ENCODE peak calls at places on chromosomes 13 and 19, in five cellular contexts. R is brain microvascular endothelial cell, J is spleen, K is left lung, A is Peyer's patch. M is an unnamed sample.
A peak's percentile ranks its signal among the peaks of the same experiment; 100 is the strongest.

GRCh38 chr13:26887594-26887993 is 127.0 kb upstream of the GPR12 start:
- DNase-seq in K (no peak), R (no peak), A (no peak), J (no peak), M (no peak)

GRCh38 chr13:111388851-111389500 is 68.5 kb downstream of the TEX29 start:
- DNase-seq in J (no peak), A (no peak), R (no peak), K (no peak), M (no peak)

GRCh38 chr13:97266328-97266727 is 44.2 kb downstream of the MBNL2 start:
- DNase-seq in K (peak; percentile 82), J (no peak), A (no peak), R (no peak), M (no peak)

GRCh38 chr13:93220073-93220472 is 6.5 kb upstream of the GPC6 start:
- DNase-seq in R (no peak), A (no peak), K (no peak), J (no peak), M (no peak)

GRCh38 chr13:20174656-20175405 is 14.0 kb upstream of the GJA3 start:
- DNase-seq in A (peak; percentile 79), R (peak; percentile 91), K (peak; percentile 89), J (no peak), M (peak; percentile 40)

GRCh38 chr19:40139533-40140287 is 49.0 kb upstream of the ZNF780A start:
- DNase-seq in A (no peak), R (peak; percentile 18), J (no peak), K (no peak), M (peak; percentile 23)

GRCh38 chr13:97329331-97329730 is 104.6 kb upstream of the RAP2A start:
- DNase-seq in J (no peak), A (no peak), R (no peak), K (no peak), M (no peak)

GRCh38 chr13:102873653-102874052 is 27.8 kb downstream of the ERCC5 start:
- DNase-seq in K (no peak), R (peak; percentile 24), J (no peak), A (no peak), M (no peak)

GRCh38 chr19:18490719-18491118 is 31.2 kb downstream of the ELL start:
- DNase-seq in J (no peak), R (no peak), K (no peak), A (no peak), M (no peak)

GRCh38 chr13:77919351-77920294 is 992 bp upstream of the EDNRB start:
- DNase-seq in J (peak; percentile 76), R (peak; percentile 14), A (peak; percentile 53), K (peak; percentile 83), M (no peak)

GRCh38 chr13:27965740-27966640 is 3.1 kb downstream of the CDX2 start:
- DNase-seq in K (no peak), R (no peak), J (no peak), A (peak; percentile 67), M (no peak)

GRCh38 chr19:1066251-1066747 is 668 bp upstream of the ARHGAP45 start:
- DNase-seq in J (peak; percentile 84), R (no peak), K (peak; percentile 85), A (no peak), M (no peak)

GRCh38 chr19:5282926-5283325 is 57.7 kb downstream of the PTPRS start:
- DNase-seq in K (no peak), R (no peak), A (no peak), J (no peak), M (no peak)

GRCh38 chr19:46428278-46429141 is at the start of gene PNMA8C:
- DNase-seq in A (no peak), K (peak; percentile 84), J (peak; percentile 89), R (peak; percentile 57), M (peak; percentile 56)

GRCh38 chr19:17530586-17530985 is 19.1 kb downstream of the PGLS start:
- DNase-seq in K (no peak), J (no peak), A (no peak), R (no peak), M (no peak)

GRCh38 chr19:39765091-39766076 is 13.3 kb upstream of the LEUTX start:
- DNase-seq in K (no peak), A (no peak), R (peak; percentile 27), J (no peak), M (peak; percentile 42)

GRCh38 chr19:574658-575526 is 2.5 kb downstream of the BSG start:
- DNase-seq in R (peak; percentile 15), A (no peak), K (peak; percentile 80), J (no peak), M (no peak)

GRCh38 chr13:45934283-45934682 is 82.7 kb upstream of the SIAH3 start:
- DNase-seq in R (no peak), J (no peak), K (no peak), A (no peak), M (no peak)

GRCh38 chr19:54369082-54369691 is 4.5 kb upstream of the LAIR1 start:
- DNase-seq in R (no peak), J (no peak), A (no peak), K (no peak), M (no peak)

GRCh38 chr19:44753932-44754742 is 5.6 kb downstream of the BCL3 start:
- DNase-seq in J (peak; percentile 99), K (peak; percentile 99), R (peak; percentile 67), A (peak; percentile 96), M (peak; percentile 67)

GRCh38 chr19:47660435-47660832 is 51.5 kb downstream of the BICRA start:
- DNase-seq in K (no peak), A (peak; percentile 67), J (no peak), R (no peak), M (no peak)
- H3K27ac ChIP-seq in K (no peak overlapping the region), A (no peak overlapping the region), J (no peak overlapping the region), R (no peak overlapping the region), M (no peak overlapping the region)

GRCh38 chr13:74770361-74770760 is 636.2 kb upstream of the KLF12 start:
- DNase-seq in K (no peak), J (no peak), R (peak; percentile 90), A (no peak), M (no peak)

GRCh38 chr13:74768521-74769090 is 634.4 kb upstream of the KLF12 start:
- DNase-seq in R (no peak), K (no peak), A (no peak), J (no peak), M (no peak)

GRCh38 chr13:74774252-74774651 is 640.0 kb upstream of the KLF12 start:
- DNase-seq in A (no peak), K (no peak), J (no peak), R (no peak), M (no peak)

GRCh38 chr13:74771964-74772363 is 637.8 kb upstream of the KLF12 start:
- DNase-seq in R (peak; percentile 57), A (no peak), K (no peak), J (no peak), M (no peak)

GRCh38 chr13:74773263-74773662 is 639.1 kb upstream of the KLF12 start:
- DNase-seq in A (no peak), J (no peak), K (no peak), R (no peak), M (no peak)
- H3K4me3 ChIP-seq in A (no peak overlapping the region), J (no peak overlapping the region), K (no peak overlapping the region), R (no peak overlapping the region), M (no peak overlapping the region)

DNA sequence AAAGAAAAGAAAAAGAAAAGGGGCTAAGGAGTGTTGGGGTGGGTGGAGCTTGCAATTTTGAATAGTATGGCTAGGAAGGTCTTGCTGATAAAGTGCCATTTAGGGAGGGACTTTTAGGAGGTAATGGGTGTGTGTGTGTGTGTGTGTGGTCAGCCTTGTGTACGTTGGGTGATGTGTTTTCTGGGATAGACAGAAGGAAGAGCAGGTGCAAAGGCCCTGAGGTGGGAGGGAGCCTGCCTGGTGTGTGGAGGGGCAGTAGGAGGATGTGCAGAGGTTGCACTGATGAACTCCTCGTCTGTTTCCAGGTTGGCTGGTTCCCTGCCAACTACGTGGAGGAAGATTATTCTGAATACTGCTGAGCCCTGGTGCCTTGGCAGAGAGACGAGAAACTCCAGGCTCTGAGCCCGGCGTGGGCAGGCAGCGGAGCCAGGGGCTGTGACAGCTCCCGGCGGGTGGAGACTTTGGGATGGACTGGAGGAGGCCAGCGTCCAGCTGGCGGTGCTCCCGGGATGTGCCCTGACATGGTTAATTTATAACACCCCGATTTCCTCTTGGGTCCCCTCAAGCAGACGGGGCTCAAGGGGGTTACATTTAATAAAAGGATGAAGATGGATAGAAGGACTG is 30.5 kb upstream of the ADGRE1 start:
- DNase-seq in J (peak; percentile 41), K (peak; percentile 74), R (no peak), A (no peak), M (no peak)
- H3K36me3 ChIP-seq in J (peaks cover 46% of the 10 kb centered on the region), K (no peaks in the 10 kb centered on the region), R (no peaks in the 10 kb centered on the region), A (peaks cover 6% of the 10 kb centered on the region), M (peaks cover 25% of the 10 kb centered on the region)

DNA sequence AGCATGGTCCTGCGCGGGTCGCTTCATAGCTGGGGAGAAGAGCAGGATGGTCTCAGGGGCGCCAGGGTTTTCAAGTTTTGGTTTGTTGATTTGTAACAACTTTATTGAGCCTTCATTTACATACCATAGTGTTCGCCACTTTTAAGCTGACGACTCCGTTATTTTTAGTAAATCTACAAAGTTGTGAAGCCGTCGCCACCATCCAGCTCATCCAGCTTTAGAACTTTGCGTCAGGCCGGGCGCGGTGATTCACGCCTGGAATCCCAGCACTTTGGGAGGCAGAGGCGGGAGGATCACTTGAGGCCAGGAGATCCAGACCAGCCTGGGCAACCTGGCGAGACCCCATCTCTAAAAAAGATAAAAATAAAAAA is 404 bp downstream of the C19orf44 start:
- DNase-seq in A (peak; percentile 49), K (peak; percentile 77), J (no peak), R (peak; percentile 62), M (no peak)
- H3K27ac ChIP-seq in A (peak overlapping the region; percentile 82), K (peak overlapping the region; percentile 26), J (no peak overlapping the region), R (peak overlapping the region; percentile 78), M (peak overlapping the region; percentile 73)

GRCh38 chr19:50173144-50173543 is 10.1 kb upstream of the IZUMO2 start:
- DNase-seq in K (no peak), J (no peak), A (peak; percentile 83), R (no peak), M (no peak)

GRCh38 chr19:50175924-50176323 is 12.8 kb upstream of the IZUMO2 start:
- DNase-seq in R (no peak), K (no peak), A (no peak), J (no peak), M (no peak)

GRCh38 chr19:50171752-50172151 is 8.7 kb upstream of the IZUMO2 start:
- DNase-seq in J (no peak), K (no peak), A (no peak), R (no peak), M (no peak)

GRCh38 chr19:50174100-50174793 is 11.2 kb upstream of the IZUMO2 start:
- DNase-seq in K (no peak), R (no peak), J (no peak), A (no peak), M (no peak)

DNA sequence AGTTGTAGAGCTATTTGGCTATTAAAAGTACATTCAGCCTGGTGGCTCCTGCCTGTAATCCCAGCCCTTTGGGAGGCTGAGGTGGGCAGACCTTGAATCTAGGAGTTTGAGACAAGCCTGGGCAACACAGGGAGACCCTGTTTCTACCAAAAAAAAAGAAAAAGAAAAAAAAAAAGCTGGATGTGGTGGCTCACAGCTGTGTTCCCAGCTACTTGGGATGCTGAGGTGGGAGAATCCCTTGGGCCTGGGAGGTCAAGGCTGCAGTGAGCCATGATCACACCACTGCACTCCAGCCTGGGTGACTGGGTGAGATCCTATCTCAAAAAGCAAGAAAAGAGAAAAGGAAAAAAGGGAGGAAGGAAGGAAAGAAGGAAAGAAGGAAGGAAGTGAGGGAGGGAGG is 9.6 kb upstream of the IZUMO2 start:
- DNase-seq in J (no peak), R (no peak), A (no peak), K (no peak), M (no peak)
- H3K4me3 ChIP-seq in J (no peak overlapping the region), R (no peak overlapping the region), A (no peak overlapping the region), K (no peak overlapping the region), M (no peak overlapping the region)